ENCODE peak calls at places on chromosomes 1 and 21, in eight cellular contexts. M, O, A, N, J, I, B and K are unnamed samples.

GRCh38 chr1:47809301-47810084 is 187.7 kb downstream of the TRABD2B start:
- DNase-seq in M (no peak), O (no peak), A (no peak), N (no peak), J (no peak), I (no peak), B (peak; percentile 80), K (no peak)

GRCh38 chr1:226097866-226098625 is 35.5 kb downstream of the H3-3A start:
- DNase-seq in M (no peak), O (no peak), A (no peak), N (no peak), J (no peak), I (no peak), B (peak; percentile 64), K (no peak)

GRCh38 chr1:111856411-111857135 is 100.9 kb downstream of the DDX20 start:
- DNase-seq in M (no peak), O (no peak), A (no peak), N (no peak), J (no peak), I (no peak), B (no peak), K (no peak)

GRCh38 chr1:193940176-193940575 is 753.8 kb upstream of the B3GALT2 start:
- DNase-seq in M (no peak), O (no peak), A (no peak), N (no peak), J (no peak), I (no peak), B (no peak), K (no peak)

GRCh38 chr1:243917863-243918565 is 68.0 kb upstream of the AKT3 start:
- DNase-seq in M (no peak), O (no peak), A (no peak), N (no peak), J (no peak), I (no peak), B (peak; percentile 26), K (no peak)

GRCh38 chr1:59368007-59368670 is 71.2 kb downstream of the FGGY start:
- DNase-seq in M (no peak), O (no peak), A (no peak), N (no peak), J (no peak), I (no peak), B (no peak), K (no peak)

GRCh38 chr21:38993561-38993960 is 187.8 kb downstream of the ETS2 start:
- DNase-seq in M (no peak), O (no peak), A (no peak), N (no peak), J (peak; percentile 58), I (peak; percentile 79), B (peak; percentile 86), K (peak; percentile 91)

GRCh38 chr1:51919684-51920083 is 41.2 kb upstream of the NRDC start:
- DNase-seq in M (no peak), O (no peak), A (no peak), N (no peak), J (no peak), I (no peak), B (no peak), K (no peak)

GRCh38 chr1:167772436-167772835 is 50.7 kb downstream of the MPZL1 start:
- DNase-seq in M (no peak), O (no peak), A (no peak), N (no peak), J (no peak), I (no peak), B (no peak), K (no peak)

GRCh38 chr1:103220503-103221095 is 112.3 kb upstream of the COL11A1 start:
- DNase-seq in M (no peak), O (no peak), A (no peak), N (no peak), J (no peak), I (no peak), B (peak; percentile 91), K (no peak)

GRCh38 chr1:84370831-84371394 is 27.4 kb upstream of the DNASE2B start:
- DNase-seq in M (no peak), O (no peak), A (no peak), N (no peak), J (no peak), I (no peak), B (peak; percentile 79), K (no peak)

GRCh38 chr1:41496080-41497055 is 11.9 kb upstream of the EDN2 start:
- DNase-seq in M (peak; percentile 23), O (peak; percentile 72), A (no peak), N (peak; percentile 93), J (peak; percentile 54), I (peak; percentile 47), B (peak; percentile 88), K (no peak)

GRCh38 chr1:33372677-33373076 is 51.8 kb upstream of the A3GALT2 start:
- DNase-seq in M (no peak), O (no peak), A (no peak), N (no peak), J (no peak), I (no peak), B (no peak), K (no peak)

GRCh38 chr1:154837034-154837678 is 32.9 kb downstream of the KCNN3 start:
- DNase-seq in M (no peak), O (no peak), A (no peak), N (no peak), J (no peak), I (no peak), B (no peak), K (no peak)

GRCh38 chr1:63807063-63807462 is 33.2 kb downstream of the ROR1 start:
- DNase-seq in M (no peak), O (no peak), A (no peak), N (no peak), J (no peak), I (no peak), B (no peak), K (no peak)

GRCh38 chr21:39479164-39479563 is 27.4 kb downstream of the SH3BGR start:
- DNase-seq in M (no peak), O (no peak), A (no peak), N (no peak), J (no peak), I (no peak), B (no peak), K (no peak)

GRCh38 chr1:90727917-90728655 is 11.0 kb upstream of the BARHL2 start:
- DNase-seq in M (no peak), O (no peak), A (no peak), N (no peak), J (no peak), I (no peak), B (no peak), K (no peak)

GRCh38 chr1:246008256-246008901 is 498.7 kb downstream of the SMYD3 start:
- DNase-seq in M (no peak), O (no peak), A (no peak), N (no peak), J (no peak), I (no peak), B (no peak), K (no peak)

GRCh38 chr1:208942394-208942793 is 641.1 kb upstream of the CAMK1G start:
- DNase-seq in M (no peak), O (no peak), A (no peak), N (no peak), J (no peak), I (no peak), B (no peak), K (no peak)

GRCh38 chr1:228804640-228805413 is 69.5 kb downstream of the RHOU start:
- DNase-seq in M (no peak), O (peak; percentile 82), A (no peak), N (no peak), J (no peak), I (no peak), B (no peak), K (no peak)

GRCh38 chr1:9867408-9868243 is 42.4 kb downstream of the CTNNBIP1 start:
- DNase-seq in M (peak; percentile 57), O (peak; percentile 94), A (peak; percentile 79), N (peak; percentile 87), J (peak; percentile 19), I (peak; percentile 43), B (peak; percentile 57), K (no peak)

GRCh38 chr1:107883562-107883961 is 81.4 kb downstream of the VAV3 start:
- DNase-seq in M (no peak), O (no peak), A (no peak), N (no peak), J (no peak), I (no peak), B (no peak), K (no peak)

GRCh38 chr1:25875856-25876692 is 566 bp upstream of the PAQR7 start:
- DNase-seq in M (peak; percentile 63), O (peak; percentile 66), A (no peak), N (peak; percentile 71), J (no peak), I (peak; percentile 26), B (no peak), K (no peak)

GRCh38 chr1:247430430-247430829 is 14.5 kb downstream of the NLRP3 start:
- DNase-seq in M (no peak), O (no peak), A (no peak), N (no peak), J (no peak), I (no peak), B (no peak), K (no peak)

GRCh38 chr1:2586154-2587070 is at the start of gene PRXL2B:
- DNase-seq in M (peak; percentile 96), O (peak; percentile 99), A (peak; percentile 97), N (peak; percentile 100), J (peak; percentile 98), I (peak; percentile 96), B (peak; percentile 99), K (peak; percentile 77)

GRCh38 chr1:228471154-228471761 is 15.9 kb upstream of the RNF187 start:
- DNase-seq in M (no peak), O (no peak), A (no peak), N (no peak), J (no peak), I (no peak), B (no peak), K (no peak)

GRCh38 chr1:154572433-154573167 is 5.0 kb downstream of the CHRNB2 start:
- DNase-seq in M (no peak), O (no peak), A (no peak), N (no peak), J (no peak), I (no peak), B (no peak), K (no peak)

GRCh38 chr21:42524341-42525227 is 10.9 kb downstream of the SLC37A1 start:
- DNase-seq in M (no peak), O (peak; percentile 82), A (no peak), N (peak; percentile 93), J (no peak), I (peak; percentile 41), B (peak; percentile 76), K (no peak)